ENCODE peak calls at places on chromosomes 6 and 20, in five cellular contexts. V is activated effector memory CD4-positive, alpha-beta T cell treated with anti-CD3 and anti-CD28 coated beads, Interleukin-2, amount 50 U/mL, for 16 hours; Q is naive thymus-derived CD8-positive, alpha-beta T cell; E is choroid plexus epithelial cell; A is AG20443. C is an unnamed sample.

GRCh38 chr6:45898941-45899682 is 116.5 kb downstream of the CLIC5 start:
- DNase-seq in V (no peak), Q (no peak), E (no peak), A (no peak), C (no peak)

GRCh38 chr6:169216830-169217229 is 36.8 kb downstream of the THBS2 start:
- DNase-seq in V (peak), Q (no peak), E (no peak), A (no peak), C (no peak)

GRCh38 chr6:11614534-11615213 is 77.1 kb downstream of the TMEM170B start:
- DNase-seq in V (no peak), Q (no peak), E (no peak), A (no peak), C (no peak)

GRCh38 chr20:57869951-57870315 is 160.1 kb upstream of the PMEPA1 start:
- DNase-seq in V (no peak), Q (no peak), E (no peak), A (no peak), C (no peak)

GRCh38 chr6:79755967-79756366 is 124.8 kb downstream of the SH3BGRL2 start:
- DNase-seq in V (no peak), Q (no peak), E (no peak), A (no peak), C (no peak)

GRCh38 chr6:44064089-44064947 is 62.9 kb downstream of the MRPL14 start:
- DNase-seq in V (no peak), Q (no peak), E (peak), A (peak), C (peak)

GRCh38 chr20:32442630-32443029 is 84.5 kb downstream of the ASXL1 start:
- DNase-seq in V (no peak), Q (peak), E (no peak), A (no peak), C (no peak)

GRCh38 chr6:159107451-159108260 is 61.5 kb upstream of the FNDC1 start:
- DNase-seq in V (peak), Q (peak), E (no peak), A (no peak), C (no peak)

GRCh38 chr6:105363100-105363754 is 39.7 kb downstream of the PREP start:
- DNase-seq in V (no peak), Q (no peak), E (peak), A (peak), C (peak)

GRCh38 chr6:27812805-27813626 is 99.2 kb downstream of the OR2B2 start:
- DNase-seq in V (no peak), Q (no peak), E (no peak), A (no peak), C (no peak)